ENCODE peak calls at places on chromosomes 6 and 20, in six cellular contexts. K, C, M, Y, A and R are unnamed samples.
A peak's percentile ranks its signal among the peaks of the same experiment; 100 is the strongest.

GRCh38 chr6:144219056-144219685 is 66.0 kb upstream of the UTRN start:
- DNase-seq in K (peak; percentile 64), C (no peak), M (peak; percentile 39), Y (peak; percentile 23), A (no peak), R (peak; percentile 64)

GRCh38 chr6:106051241-106051640 is 34.9 kb upstream of the PRDM1 start:
- DNase-seq in K (no peak), C (no peak), M (no peak), Y (no peak), A (no peak), R (no peak)

GRCh38 chr6:133130863-133131262 is 110.3 kb upstream of the EYA4 start:
- DNase-seq in K (no peak), C (peak; percentile 69), M (no peak), Y (no peak), A (peak; percentile 69), R (no peak)

GRCh38 chr6:114304304-114304887 is 38.4 kb downstream of the HS3ST5 start:
- DNase-seq in K (peak; percentile 15), C (no peak), M (no peak), Y (no peak), A (no peak), R (no peak)

GRCh38 chr6:1197309-1197708 is 114.6 kb upstream of the FOXQ1 start:
- DNase-seq in K (no peak), C (no peak), M (no peak), Y (no peak), A (no peak), R (no peak)

GRCh38 chr6:70396796-70397729 is 16.2 kb upstream of the FAM135A start:
- DNase-seq in K (no peak), C (no peak), M (no peak), Y (no peak), A (peak; percentile 61), R (no peak)

GRCh38 chr6:90237350-90237990 is 59.2 kb downstream of the BACH2 start:
- DNase-seq in K (no peak), C (no peak), M (no peak), Y (no peak), A (no peak), R (no peak)

GRCh38 chr6:44011350-44011925 is 115.8 kb downstream of the MRPL14 start:
- DNase-seq in K (no peak), C (no peak), M (no peak), Y (no peak), A (no peak), R (no peak)

GRCh38 chr6:15656145-15656544 is 6.7 kb downstream of the DTNBP1 start:
- DNase-seq in K (no peak), C (no peak), M (no peak), Y (no peak), A (no peak), R (no peak)

GRCh38 chr6:3522561-3523287 is 65.9 kb upstream of the SLC22A23 start:
- DNase-seq in K (peak; percentile 43), C (no peak), M (no peak), Y (no peak), A (no peak), R (no peak)

GRCh38 chr6:39276379-39276995 is 37.7 kb downstream of the KCNK17 start:
- DNase-seq in K (no peak), C (no peak), M (no peak), Y (no peak), A (no peak), R (no peak)

GRCh38 chr6:37433657-37434271 is 743 bp downstream of the CMTR1 start:
- DNase-seq in K (peak; percentile 34), C (no peak), M (no peak), Y (peak; percentile 29), A (no peak), R (peak; percentile 85)

GRCh38 chr20:44527716-44528199 is 5.9 kb upstream of the SERINC3 start:
- DNase-seq in K (no peak), C (no peak), M (no peak), Y (no peak), A (no peak), R (no peak)

GRCh38 chr20:32354592-32355416 is 3.3 kb upstream of the ASXL1 start:
- DNase-seq in K (peak; percentile 91), C (no peak), M (no peak), Y (no peak), A (no peak), R (peak; percentile 72)

GRCh38 chr6:106849676-106850332 is 124.7 kb downstream of the CD24 start:
- DNase-seq in K (no peak), C (no peak), M (no peak), Y (no peak), A (no peak), R (no peak)

GRCh38 chr6:121516331-121516730 is 80.9 kb downstream of the GJA1 start:
- DNase-seq in K (no peak), C (no peak), M (no peak), Y (no peak), A (no peak), R (no peak)

GRCh38 chr6:144344651-144345050 is 59.5 kb downstream of the UTRN start:
- DNase-seq in K (no peak), C (no peak), M (peak; percentile 47), Y (peak; percentile 44), A (no peak), R (peak; percentile 85)

GRCh38 chr6:65182681-65183080 is 524.3 kb downstream of the EYS start:
- DNase-seq in K (peak; percentile 83), C (no peak), M (no peak), Y (no peak), A (no peak), R (no peak)

GRCh38 chr6:53527249-53527765 is 17.6 kb downstream of the GCLC start:
- DNase-seq in K (no peak), C (no peak), M (no peak), Y (no peak), A (no peak), R (no peak)

GRCh38 chr6:148395583-148396101 is 53.0 kb downstream of the SASH1 start:
- DNase-seq in K (no peak), C (no peak), M (no peak), Y (no peak), A (no peak), R (no peak)

GRCh38 chr6:124755321-124755720 is 206.9 kb upstream of the RNF217 start:
- DNase-seq in K (no peak), C (no peak), M (no peak), Y (no peak), A (no peak), R (no peak)

GRCh38 chr6:25889877-25890853 is 16.1 kb upstream of the SLC17A3 start:
- DNase-seq in K (peak; percentile 52), C (no peak), M (peak; percentile 22), Y (no peak), A (peak; percentile 42), R (peak; percentile 72)

GRCh38 chr6:20861479-20861878 is 327.2 kb downstream of the CDKAL1 start:
- DNase-seq in K (no peak), C (no peak), M (no peak), Y (no peak), A (no peak), R (no peak)

GRCh38 chr20:58019027-58019849 is 209.2 kb downstream of the ANKRD60 start:
- DNase-seq in K (no peak), C (no peak), M (no peak), Y (no peak), A (no peak), R (no peak)

GRCh38 chr6:165010556-165011535 is 298.6 kb downstream of the C6orf118 start:
- DNase-seq in K (peak; percentile 33), C (no peak), M (no peak), Y (no peak), A (no peak), R (no peak)

GRCh38 chr20:58703765-58704331 is 11.2 kb downstream of the NPEPL1 start:
- DNase-seq in K (no peak), C (peak; percentile 16), M (no peak), Y (no peak), A (no peak), R (no peak)

GRCh38 chr6:130604869-130605401 is 222.3 kb upstream of the SMLR1 start:
- DNase-seq in K (no peak), C (no peak), M (no peak), Y (no peak), A (no peak), R (peak; percentile 33)

GRCh38 chr20:34579191-34579661 is 20.7 kb downstream of the MAP1LC3A start:
- DNase-seq in K (peak; percentile 82), C (no peak), M (no peak), Y (no peak), A (peak; percentile 76), R (no peak)

GRCh38 chr6:30327232-30327746 is 562 bp downstream of the TRIM39 start:
- DNase-seq in K (no peak), C (no peak), M (no peak), Y (no peak), A (no peak), R (no peak)

GRCh38 chr20:5642155-5642981 is 107.8 kb upstream of the SHLD1 start:
- DNase-seq in K (peak; percentile 66), C (no peak), M (no peak), Y (no peak), A (peak; percentile 38), R (no peak)

GRCh38 chr6:25635886-25636317 is 16.1 kb upstream of the SCGN start:
- DNase-seq in K (no peak), C (no peak), M (no peak), Y (no peak), A (no peak), R (no peak)